ENCODE peak calls at places on chromosomes 1 and 21, in four cellular contexts. G, I, U and W are unnamed samples.
A peak's percentile ranks its signal among the peaks of the same experiment; 100 is the strongest.

GRCh38 chr1:168330285-168330684 is 49.6 kb downstream of the TBX19 start:
- DNase-seq in G (no peak), U (no peak), I (no peak), W (no peak)

GRCh38 chr1:243325305-243325890 is 69.6 kb downstream of the SDCCAG8 start:
- DNase-seq in I (peak; percentile 81), U (peak; percentile 75), G (no peak), W (peak; percentile 71)

GRCh38 chr1:33819290-33819912 is 44.5 kb upstream of the HMGB4 start:
- DNase-seq in G (no peak), U (no peak), I (no peak), W (no peak)

GRCh38 chr1:198042168-198042567 is 114.6 kb upstream of the NEK7 start:
- DNase-seq in G (no peak), U (peak; percentile 49), I (no peak), W (peak; percentile 7)

GRCh38 chr1:107942829-107943228 is 22.2 kb downstream of the VAV3 start:
- DNase-seq in G (no peak), I (no peak), U (no peak), W (no peak)

GRCh38 chr1:2534775-2535387 is 4.8 kb upstream of the HES5 start:
- DNase-seq in I (no peak), U (peak; percentile 34), G (no peak), W (peak; percentile 50)

GRCh38 chr1:8348777-8349472 is 31.0 kb downstream of the SLC45A1 start:
- DNase-seq in U (peak; percentile 53), G (no peak), I (peak; percentile 71), W (peak; percentile 58)

GRCh38 chr1:53043271-53043670 is 18.7 kb upstream of the PODN start:
- DNase-seq in G (no peak), I (peak; percentile 47), U (peak; percentile 92), W (peak; percentile 64)

GRCh38 chr1:48251323-48251722 is 28.8 kb downstream of the SLC5A9 start:
- DNase-seq in I (no peak), U (no peak), G (no peak), W (no peak)

GRCh38 chr1:50152236-50152635 is 43.5 kb downstream of the ELAVL4 start:
- DNase-seq in U (no peak), G (no peak), I (no peak), W (no peak)

DNA sequence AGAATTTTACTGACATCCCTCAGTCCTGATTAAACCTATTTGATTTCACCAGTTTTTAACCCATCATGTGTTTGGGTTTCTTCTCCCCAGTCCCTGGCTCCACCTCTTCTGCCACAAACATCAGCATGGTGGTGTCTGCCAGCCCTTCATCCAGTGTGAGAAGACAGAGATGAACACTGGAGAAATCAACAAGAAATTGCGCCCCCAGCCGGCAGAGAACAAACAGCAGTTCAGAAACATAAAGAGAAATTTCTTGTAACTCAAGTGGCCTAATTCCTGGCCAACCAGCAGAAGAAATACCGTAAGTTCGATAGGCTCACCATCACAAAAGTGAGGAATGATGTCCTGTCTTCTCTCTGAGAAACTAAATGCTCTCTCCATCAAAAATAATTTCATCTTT is 18.3 kb downstream of the S100A11 start:
- DNase-seq in U (no peak), G (no peak), I (no peak), W (no peak)
- TF ChIP-seq CTCF in U (peak; percentile 23), G (no peak), I (peak; percentile 46), W (peak; percentile 52)

GRCh38 chr21:41752231-41752681 is 14.6 kb downstream of the RIPK4 start:
- DNase-seq in I (peak; percentile 74), G (no peak), U (peak; percentile 83), W (peak; percentile 56)
- TF ChIP-seq CTCF in I (no peak), G (no peak), U (no peak), W (no peak)

GRCh38 chr1:187384504-187384903 is 555.8 kb downstream of the PLA2G4A start:
- DNase-seq in G (no peak), U (no peak), I (no peak), W (no peak)

GRCh38 chr1:187383366-187383765 is 554.6 kb downstream of the PLA2G4A start:
- DNase-seq in I (no peak), U (no peak), G (no peak), W (no peak)
- TF ChIP-seq CTCF in I (no peak), U (no peak), G (no peak), W (peak; percentile 16)

GRCh38 chr1:42801832-42802483 is 15.0 kb upstream of the ERMAP start:
- DNase-seq in I (peak; percentile 17), G (no peak), U (peak; percentile 86), W (no peak)

GRCh38 chr1:42793824-42794223 is 9.0 kb downstream of the TMEM269 start:
- DNase-seq in G (no peak), I (peak; percentile 50), U (no peak), W (no peak)

GRCh38 chr1:42798010-42798409 is 13.2 kb downstream of the TMEM269 start:
- DNase-seq in U (peak; percentile 23), I (no peak), G (no peak), W (no peak)

DNA sequence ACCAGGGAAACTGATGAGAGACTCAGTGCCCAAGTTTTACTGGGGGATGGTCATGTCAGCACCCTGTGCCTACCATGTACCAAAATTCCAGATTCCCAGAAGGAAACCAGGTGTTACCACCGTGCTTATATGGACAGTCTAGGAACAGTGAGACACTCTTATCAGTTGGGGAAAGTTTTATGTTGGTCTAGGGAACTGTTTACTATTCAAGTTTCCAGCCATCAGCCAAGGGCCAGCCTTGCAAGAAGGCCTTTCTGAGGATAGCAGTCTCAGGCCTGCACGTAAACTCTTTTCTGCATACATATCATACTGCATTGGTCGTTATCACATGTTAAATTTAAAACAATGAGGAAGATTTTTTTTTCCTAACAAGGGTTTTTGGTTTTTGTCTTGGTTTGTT is 12.6 kb downstream of the TMEM269 start:
- DNase-seq in I (no peak), U (no peak), G (no peak), W (no peak)
- TF ChIP-seq CTCF in I (no peak), U (no peak), G (no peak), W (no peak)

GRCh38 chr1:171780583-171781166 is 785 bp upstream of the METTL13 start:
- DNase-seq in G (no peak), U (no peak), I (no peak), W (no peak)
- TF ChIP-seq CTCF in G (no peak), U (no peak), I (no peak), W (no peak)

GRCh38 chr1:83857108-83857507 is 141.8 kb downstream of the TTLL7 start:
- DNase-seq in G (no peak), U (peak; percentile 51), I (peak; percentile 81), W (peak; percentile 31)
- TF ChIP-seq CTCF in G (peak; percentile 15), U (peak; percentile 60), I (peak; percentile 47), W (peak; percentile 28)

GRCh38 chr1:161081151-161081405 is 8.3 kb downstream of the NECTIN4 start:
- DNase-seq in U (peak; percentile 34), G (no peak), I (no peak), W (no peak)

GRCh38 chr1:161077426-161077825 is 7.7 kb upstream of the ARHGAP30 start:
- DNase-seq in U (no peak), G (no peak), I (no peak), W (no peak)

GRCh38 chr1:161080391-161081150 is 8.8 kb downstream of the NECTIN4 start:
- DNase-seq in G (no peak), I (peak; percentile 15), U (peak; percentile 57), W (no peak)

GRCh38 chr1:161081519-161081918 is 7.8 kb downstream of the NECTIN4 start:
- DNase-seq in U (no peak), G (no peak), I (no peak), W (no peak)

GRCh38 chr1:161079436-161080110 is 9.8 kb downstream of the NECTIN4 start:
- DNase-seq in G (no peak), U (no peak), I (no peak), W (no peak)
- TF ChIP-seq CTCF in G (no peak), U (no peak), I (no peak), W (no peak)